ENCODE peak calls at places on chromosome 9, in six cellular contexts. P is type B pancreatic cell; C is D341Med; H is neuronal stem cell; J is stimulated activated naive CD4-positive, alpha-beta T cell; E is heart right ventricle. I is an unnamed sample.

GRCh38 chr9:87683751-87684626 is 41.9 kb upstream of the CTSL start:
- DNase-seq in P (peak), C (peak), H (no peak), J (no peak), E (no peak), I (no peak)

GRCh38 chr9:136052991-136053756 is 41.9 kb downstream of the NACC2 start:
- DNase-seq in P (no peak), C (peak), H (no peak), J (no peak), E (no peak), I (no peak)

GRCh38 chr9:133569891-133570651 is 35.6 kb downstream of the ADAMTSL2 start:
- DNase-seq in P (no peak), C (no peak), H (no peak), J (no peak), E (no peak), I (no peak)

GRCh38 chr9:34203275-34204010 is 24.6 kb downstream of the UBAP1 start:
- DNase-seq in P (no peak), C (no peak), H (no peak), J (no peak), E (no peak), I (no peak)

GRCh38 chr9:91751922-91752321 is 198.1 kb downstream of the ROR2 start:
- DNase-seq in P (no peak), C (no peak), H (no peak), J (no peak), E (no peak), I (peak)

GRCh38 chr9:136679431-136679941 is 7.8 kb downstream of the AGPAT2 start:
- DNase-seq in P (no peak), C (no peak), H (no peak), J (no peak), E (no peak), I (no peak)

GRCh38 chr9:34664281-34665108 is 2.0 kb upstream of the CCL27 start:
- DNase-seq in P (no peak), C (peak), H (peak), J (peak), E (peak), I (peak)

GRCh38 chr9:78023003-78023741 is 8.4 kb downstream of the GNAQ start:
- DNase-seq in P (no peak), C (no peak), H (no peak), J (no peak), E (no peak), I (peak)

GRCh38 chr9:89701221-89701798 is 96.5 kb downstream of the GADD45G start:
- DNase-seq in P (no peak), C (no peak), H (no peak), J (peak), E (peak), I (no peak)

GRCh38 chr9:36764364-36765076 is 191.8 kb downstream of the MELK start:
- DNase-seq in P (no peak), C (no peak), H (no peak), J (no peak), E (no peak), I (no peak)

GRCh38 chr9:2159521-2160417 is 144.6 kb downstream of the SMARCA2 start:
- DNase-seq in P (no peak), C (no peak), H (no peak), J (no peak), E (no peak), I (no peak)

GRCh38 chr9:130770679-130771442 is 64.2 kb upstream of the ABL1 start:
- DNase-seq in P (no peak), C (peak), H (peak), J (no peak), E (no peak), I (peak)

GRCh38 chr9:90783552-90783951 is 18.1 kb upstream of the SYK start:
- DNase-seq in P (no peak), C (no peak), H (no peak), J (no peak), E (no peak), I (no peak)

GRCh38 chr9:82810902-82811301 is 252.0 kb downstream of the RASEF start:
- DNase-seq in P (no peak), C (no peak), H (no peak), J (no peak), E (no peak), I (no peak)

GRCh38 chr9:90099262-90099982 is 494.6 kb downstream of the GADD45G start:
- DNase-seq in P (no peak), C (peak), H (no peak), J (no peak), E (no peak), I (no peak)

GRCh38 chr9:137140151-137141012 is 1.4 kb downstream of the GRIN1 start:
- DNase-seq in P (no peak), C (peak), H (no peak), J (no peak), E (no peak), I (no peak)

GRCh38 chr9:123784513-123784912 is 145.4 kb downstream of the DENND1A start:
- DNase-seq in P (no peak), C (no peak), H (no peak), J (no peak), E (no peak), I (peak)

GRCh38 chr9:101578378-101578777 is 16.4 kb downstream of the PPP3R2 start:
- DNase-seq in P (no peak), C (no peak), H (no peak), J (no peak), E (no peak), I (no peak)

GRCh38 chr9:120909904-120910303 is 16.7 kb downstream of the TRAF1 start:
- DNase-seq in P (no peak), C (no peak), H (no peak), J (no peak), E (no peak), I (no peak)

GRCh38 chr9:21994996-21995651 is 533 bp downstream of the CDKN2B-AS1 start:
- DNase-seq in P (no peak), C (peak), H (no peak), J (peak), E (peak), I (no peak)

GRCh38 chr9:104748359-104749031 is 1.0 kb downstream of the NIPSNAP3A start:
- DNase-seq in P (no peak), C (peak), H (no peak), J (no peak), E (peak), I (no peak)

GRCh38 chr9:131731237-131731995 is 8.5 kb downstream of the RAPGEF1 start:
- DNase-seq in P (no peak), C (no peak), H (no peak), J (no peak), E (no peak), I (no peak)

GRCh38 chr9:134432471-134432870 is 106.2 kb downstream of the RXRA start:
- DNase-seq in P (no peak), C (no peak), H (no peak), J (no peak), E (no peak), I (no peak)

I was measured in AG09309.